ENCODE peak calls at places on chromosomes 4 and X, in five cellular contexts. S is SK-N-SH, I is GM23338, C is MM.1S, L is neural progenitor cell. A is an unnamed sample.

GRCh38 chr4:86482851-86483490 is 111.1 kb upstream of the PTPN13 start:
- DNase-seq in S (peak; percentile 11), I (peak; percentile 95), L (peak; percentile 94), C (no peak), A (no peak)

GRCh38 chrX:109902665-109903064 is 100.2 kb upstream of the TMEM164 start:
- DNase-seq in I (no peak), C (no peak), S (no peak), L (no peak), A (no peak)

GRCh38 chr4:154435895-154436294 is 55.7 kb downstream of the DCHS2 start:
- DNase-seq in I (no peak), C (no peak), L (no peak), S (no peak), A (no peak)

GRCh38 chr4:24686866-24687672 is 102.7 kb upstream of the DHX15 start:
- DNase-seq in S (peak; percentile 26), I (peak; percentile 78), C (no peak), L (peak; percentile 49), A (peak; percentile 44)

GRCh38 chr4:39114436-39114835 is 52.4 kb downstream of the KLHL5 start:
- DNase-seq in I (no peak), L (no peak), S (no peak), C (no peak), A (no peak)

GRCh38 chr4:171025776-171026175 is 787.4 kb upstream of the GALNTL6 start:
- DNase-seq in L (no peak), I (no peak), S (no peak), C (no peak), A (no peak)

GRCh38 chrX:153642313-153642654 is 4.7 kb upstream of the DUSP9 start:
- DNase-seq in I (peak; percentile 41), C (no peak), L (peak; percentile 74), S (peak; percentile 75), A (no peak)

GRCh38 chr4:142823796-142824195 is 22.3 kb downstream of the INPP4B start:
- DNase-seq in C (no peak), I (no peak), L (no peak), S (no peak), A (no peak)

GRCh38 chr4:175127314-175127713 is 209.2 kb downstream of the ADAM29 start:
- DNase-seq in L (no peak), C (no peak), S (no peak), I (no peak), A (no peak)

GRCh38 chr4:140568507-140569306 is at the start of gene UCP1:
- DNase-seq in I (peak; percentile 85), S (peak; percentile 85), L (peak; percentile 81), C (no peak), A (no peak)

GRCh38 chrX:97828454-97828853 is 944.7 kb downstream of the RPA4 start:
- DNase-seq in L (no peak), C (no peak), I (no peak), S (no peak), A (no peak)

GRCh38 chrX:109879991-109880390 is 122.9 kb upstream of the TMEM164 start:
- DNase-seq in C (no peak), I (no peak), S (no peak), L (no peak), A (no peak)

GRCh38 chrX:147920161-147920666 is 8.5 kb downstream of the FMR1 start:
- DNase-seq in C (no peak), I (peak; percentile 6), L (no peak), S (no peak), A (no peak)

GRCh38 chr4:151193414-151193813 is 83.5 kb upstream of the PRSS48 start:
- DNase-seq in C (no peak), L (no peak), I (no peak), S (no peak), A (no peak)

GRCh38 chrX:40471965-40472648 is 108.7 kb upstream of the ATP6AP2 start:
- DNase-seq in L (peak; percentile 48), S (peak; percentile 38), C (peak; percentile 63), I (peak; percentile 55), A (no peak)

GRCh38 chr4:146790515-146790914 is 151.8 kb downstream of the POU4F2 start:
- DNase-seq in S (no peak), L (no peak), C (no peak), I (no peak), A (no peak)

GRCh38 chrX:150258463-150259430 is 104.4 kb upstream of the MAMLD1 start:
- DNase-seq in L (no peak), C (no peak), I (no peak), S (no peak), A (peak; percentile 10)

GRCh38 chr4:113153529-113154101 is 104.2 kb downstream of the ANK2 start:
- DNase-seq in L (no peak), S (no peak), I (peak; percentile 37), C (no peak), A (no peak)

GRCh38 chr4:40199999-40200880 is 3.4 kb downstream of the RHOH start:
- DNase-seq in S (no peak), C (peak; percentile 95), L (no peak), I (no peak), A (no peak)
- H3F3A ChIP-seq in S (no peaks in the 10 kb centered on the region), C (peaks cover 91% of the 10 kb centered on the region), L (peaks cover 27% of the 10 kb centered on the region), I (no peaks in the 10 kb centered on the region), A (no peaks in the 10 kb centered on the region)

GRCh38 chr4:168845897-168846296 is 164.2 kb downstream of the CBR4 start:
- DNase-seq in I (no peak), S (no peak), L (no peak), C (no peak), A (no peak)

GRCh38 chr4:168844261-168845039 is 165.6 kb downstream of the CBR4 start:
- DNase-seq in I (no peak), L (no peak), C (no peak), S (no peak), A (no peak)

GRCh38 chr4:168841682-168842019 is 168.4 kb downstream of the CBR4 start:
- DNase-seq in L (no peak), S (no peak), C (no peak), I (no peak), A (no peak)

GRCh38 chr4:168842186-168842585 is 167.9 kb downstream of the CBR4 start:
- DNase-seq in S (no peak), I (no peak), L (no peak), C (no peak), A (no peak)

GRCh38 chr4:168843635-168844034 is 166.4 kb downstream of the CBR4 start:
- DNase-seq in L (no peak), C (no peak), S (no peak), I (no peak), A (no peak)
- TF ChIP-seq CTCF in L (no peak), C (no peak), S (no peak), I (no peak), A (no peak)

DNA sequence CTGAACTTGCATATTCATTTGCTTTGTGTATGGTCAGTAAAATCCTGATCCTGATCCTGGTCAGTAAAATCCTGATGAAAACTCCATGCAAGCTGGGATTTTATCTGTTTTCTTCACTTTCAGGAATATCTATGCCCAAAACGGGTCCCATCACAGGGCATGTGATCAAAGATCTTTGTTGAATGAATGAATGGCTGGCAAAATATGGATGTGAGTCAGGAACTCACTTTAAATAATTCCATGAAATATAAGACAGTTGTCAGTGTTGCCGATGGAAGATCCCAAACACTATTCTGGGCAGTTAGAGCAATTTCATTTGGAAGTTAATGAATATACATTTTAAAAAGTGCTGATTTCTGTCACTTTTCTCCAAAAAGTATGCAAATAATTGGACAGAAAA is 598.4 kb downstream of the GBA3 start:
- DNase-seq in I (no peak), L (no peak), S (no peak), C (no peak), A (no peak)
- H2AFZ ChIP-seq in I (peak overlapping the region; percentile 29), L (peak overlapping the region; percentile 39), S (no peak overlapping the region), C (peak overlapping the region; percentile 97), A (no peak overlapping the region)

GRCh38 chrX:22135994-22136684 is 104.0 kb downstream of the PHEX start:
- DNase-seq in S (peak; percentile 30), L (peak; percentile 67), I (peak; percentile 60), C (peak; percentile 63), A (peak; percentile 93)
- H3F3A ChIP-seq in S (peaks cover 10% of the 10 kb centered on the region), L (no peaks in the 10 kb centered on the region), I (no peaks in the 10 kb centered on the region), C (no peaks in the 10 kb centered on the region), A (peaks cover 33% of the 10 kb centered on the region)

GRCh38 chrX:107025538-107025937 is 25.5 kb upstream of the MORC4 start:
- DNase-seq in C (peak; percentile 24), I (peak; percentile 54), L (peak; percentile 50), S (peak; percentile 36), A (no peak)
- TF ChIP-seq CTCF in C (peak; percentile 60), I (peak; percentile 65), L (peak; percentile 66), S (peak; percentile 72), A (peak; percentile 73)

GRCh38 chrX:133922390-133922772 is 63.0 kb downstream of the GPC3 start:
- DNase-seq in C (peak; percentile 21), L (no peak), S (no peak), I (no peak), A (no peak)
- H2AFZ ChIP-seq in C (no peak overlapping the region), L (no peak overlapping the region), S (no peak overlapping the region), I (no peak overlapping the region), A (no peak overlapping the region)

GRCh38 chr4:94561249-94562024 is 109.7 kb downstream of the PDLIM5 start:
- DNase-seq in L (no peak), I (no peak), S (no peak), C (no peak), A (no peak)

GRCh38 chr4:94564252-94564651 is 112.5 kb downstream of the PDLIM5 start:
- DNase-seq in S (no peak), I (peak; percentile 16), L (no peak), C (no peak), A (no peak)

GRCh38 chr4:94558392-94558920 is 106.7 kb downstream of the PDLIM5 start:
- DNase-seq in L (no peak), I (no peak), S (no peak), C (no peak), A (peak; percentile 76)

GRCh38 chr4:94562285-94562684 is 110.5 kb downstream of the PDLIM5 start:
- DNase-seq in L (no peak), I (no peak), S (no peak), C (no peak), A (no peak)

DNA sequence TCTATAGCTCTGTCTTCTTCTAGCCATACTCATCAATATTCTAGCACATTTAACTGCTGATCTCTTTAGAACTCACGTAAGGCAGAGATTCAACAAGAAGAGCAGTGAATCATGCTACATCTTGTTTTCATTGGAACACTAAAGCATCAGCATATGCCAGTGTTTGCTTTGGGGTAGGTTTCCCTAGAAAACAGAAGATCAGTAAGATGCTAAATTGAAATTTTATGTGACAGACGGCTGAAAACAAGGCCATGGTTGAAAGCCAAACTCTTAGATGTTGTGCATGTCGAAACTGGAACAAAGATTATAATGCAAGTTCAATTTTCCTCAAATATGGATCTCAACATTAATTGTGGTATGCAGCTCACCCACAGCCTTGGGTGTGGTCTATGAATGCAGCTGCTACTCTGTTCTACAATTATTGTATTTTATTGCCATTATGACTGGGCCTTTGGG is 107.6 kb downstream of the PDLIM5 start:
- DNase-seq in C (no peak), L (no peak), I (no peak), S (no peak), A (no peak)
- H3F3A ChIP-seq in C (no peaks in the 10 kb centered on the region), L (no peaks in the 10 kb centered on the region), I (no peaks in the 10 kb centered on the region), S (peaks cover 40% of the 10 kb centered on the region), A (peaks cover 3% of the 10 kb centered on the region)

GRCh38 chr4:6673660-6674499 is 19.8 kb upstream of the S100P start:
- DNase-seq in C (peak; percentile 96), S (peak; percentile 100), L (peak; percentile 98), I (peak; percentile 97), A (peak; percentile 89)
- TF ChIP-seq CTCF in C (no peak), S (no peak), L (no peak), I (no peak), A (no peak)

GRCh38 chr4:83858121-83858520 is 322.2 kb downstream of the GPAT3 start:
- DNase-seq in I (no peak), S (no peak), C (no peak), L (no peak), A (no peak)
- H2AFZ ChIP-seq in I (peak overlapping the region; percentile 9), S (peak overlapping the region; percentile 59), C (no peak overlapping the region), L (no peak overlapping the region), A (no peak overlapping the region)

A was measured in PC-9.